ENCODE peak calls at places on chromosomes 4 and X, in nine cellular contexts. One of them, this sample, is unnamed.

GRCh38 chr4:147772459-147772969 is 40.6 kb downstream of the ARHGAP10 start:
- ATAC-seq in activated CD4-positive, alpha-beta T cell treated with anti-CD3 and anti-CD28 coated beads for 36 hours: no peak
- ATAC-seq in activated CD8-positive, alpha-beta T cell treated with anti-CD3 and anti-CD28 coated beads, Interleukin-2, amount 10 ng/mL, durations not matched to agents 7 days and 5 days: no peak
- ATAC-seq in left ventricle myocardium superior: peak
- ATAC-seq in gastrocnemius medialis: peak
- ATAC-seq in CD4-positive, alpha-beta T cell: no peak
- ATAC-seq in right lobe of liver: no peak
- ATAC-seq in left lung: peak
- ATAC-seq in natural killer cell: no peak
- ATAC-seq in this sample: no peak

GRCh38 chrX:68500105-68500504 is 1.3 kb downstream of the YIPF6 start:
- ATAC-seq in natural killer cell: no peak
- ATAC-seq in activated CD4-positive, alpha-beta T cell treated with anti-CD3 and anti-CD28 coated beads for 36 hours: no peak
- ATAC-seq in gastrocnemius medialis: no peak
- ATAC-seq in right lobe of liver: no peak
- ATAC-seq in left lung: no peak
- ATAC-seq in activated CD8-positive, alpha-beta T cell treated with anti-CD3 and anti-CD28 coated beads, Interleukin-2, amount 10 ng/mL, durations not matched to agents 7 days and 5 days: no peak
- ATAC-seq in CD4-positive, alpha-beta T cell: no peak
- ATAC-seq in left ventricle myocardium superior: no peak
- ATAC-seq in this sample: no peak

GRCh38 chrX:37314526-37314925 is 34.6 kb upstream of the PRRG1 start:
- ATAC-seq in left lung: no peak
- ATAC-seq in right lobe of liver: no peak
- ATAC-seq in activated CD8-positive, alpha-beta T cell treated with anti-CD3 and anti-CD28 coated beads, Interleukin-2, amount 10 ng/mL, durations not matched to agents 7 days and 5 days: no peak
- ATAC-seq in left ventricle myocardium superior: no peak
- ATAC-seq in activated CD4-positive, alpha-beta T cell treated with anti-CD3 and anti-CD28 coated beads for 36 hours: no peak
- ATAC-seq in natural killer cell: no peak
- ATAC-seq in CD4-positive, alpha-beta T cell: no peak
- ATAC-seq in gastrocnemius medialis: no peak
- ATAC-seq in this sample: no peak

GRCh38 chr4:7358100-7358735 is 76.5 kb downstream of the PSAPL1 start:
- ATAC-seq in natural killer cell: no peak
- ATAC-seq in activated CD4-positive, alpha-beta T cell treated with anti-CD3 and anti-CD28 coated beads for 36 hours: no peak
- ATAC-seq in left ventricle myocardium superior: peak
- ATAC-seq in left lung: peak
- ATAC-seq in activated CD8-positive, alpha-beta T cell treated with anti-CD3 and anti-CD28 coated beads, Interleukin-2, amount 10 ng/mL, durations not matched to agents 7 days and 5 days: no peak
- ATAC-seq in right lobe of liver: no peak
- ATAC-seq in gastrocnemius medialis: peak
- ATAC-seq in CD4-positive, alpha-beta T cell: no peak
- ATAC-seq in this sample: peak

GRCh38 chr4:152045397-152045780 is 284.6 kb upstream of the GATB start:
- ATAC-seq in right lobe of liver: no peak
- ATAC-seq in CD4-positive, alpha-beta T cell: no peak
- ATAC-seq in activated CD8-positive, alpha-beta T cell treated with anti-CD3 and anti-CD28 coated beads, Interleukin-2, amount 10 ng/mL, durations not matched to agents 7 days and 5 days: no peak
- ATAC-seq in natural killer cell: no peak
- ATAC-seq in gastrocnemius medialis: no peak
- ATAC-seq in activated CD4-positive, alpha-beta T cell treated with anti-CD3 and anti-CD28 coated beads for 36 hours: no peak
- ATAC-seq in left lung: no peak
- ATAC-seq in left ventricle myocardium superior: no peak
- ATAC-seq in this sample: no peak

GRCh38 chrX:150410513-150410912 is 47.4 kb downstream of the MAMLD1 start:
- ATAC-seq in activated CD4-positive, alpha-beta T cell treated with anti-CD3 and anti-CD28 coated beads for 36 hours: peak
- ATAC-seq in CD4-positive, alpha-beta T cell: peak
- ATAC-seq in natural killer cell: no peak
- ATAC-seq in right lobe of liver: no peak
- ATAC-seq in left ventricle myocardium superior: no peak
- ATAC-seq in gastrocnemius medialis: no peak
- ATAC-seq in activated CD8-positive, alpha-beta T cell treated with anti-CD3 and anti-CD28 coated beads, Interleukin-2, amount 10 ng/mL, durations not matched to agents 7 days and 5 days: peak
- ATAC-seq in left lung: no peak
- ATAC-seq in this sample: no peak

GRCh38 chr4:87835192-87835591 is 2.4 kb downstream of the MEPE start:
- ATAC-seq in left ventricle myocardium superior: no peak
- ATAC-seq in CD4-positive, alpha-beta T cell: no peak
- ATAC-seq in activated CD4-positive, alpha-beta T cell treated with anti-CD3 and anti-CD28 coated beads for 36 hours: no peak
- ATAC-seq in left lung: peak
- ATAC-seq in activated CD8-positive, alpha-beta T cell treated with anti-CD3 and anti-CD28 coated beads, Interleukin-2, amount 10 ng/mL, durations not matched to agents 7 days and 5 days: no peak
- ATAC-seq in right lobe of liver: no peak
- ATAC-seq in gastrocnemius medialis: no peak
- ATAC-seq in natural killer cell: no peak
- ATAC-seq in this sample: no peak

GRCh38 chr4:108247511-108248088 is 78.9 kb upstream of the LEF1 start:
- ATAC-seq in left lung: no peak
- ATAC-seq in activated CD8-positive, alpha-beta T cell treated with anti-CD3 and anti-CD28 coated beads, Interleukin-2, amount 10 ng/mL, durations not matched to agents 7 days and 5 days: no peak
- ATAC-seq in right lobe of liver: no peak
- ATAC-seq in CD4-positive, alpha-beta T cell: no peak
- ATAC-seq in left ventricle myocardium superior: no peak
- ATAC-seq in gastrocnemius medialis: no peak
- ATAC-seq in activated CD4-positive, alpha-beta T cell treated with anti-CD3 and anti-CD28 coated beads for 36 hours: no peak
- ATAC-seq in natural killer cell: no peak
- ATAC-seq in this sample: no peak

GRCh38 chrX:139825618-139826017 is 107.2 kb downstream of the ATP11C start:
- ATAC-seq in CD4-positive, alpha-beta T cell: no peak
- ATAC-seq in activated CD8-positive, alpha-beta T cell treated with anti-CD3 and anti-CD28 coated beads, Interleukin-2, amount 10 ng/mL, durations not matched to agents 7 days and 5 days: no peak
- ATAC-seq in activated CD4-positive, alpha-beta T cell treated with anti-CD3 and anti-CD28 coated beads for 36 hours: no peak
- ATAC-seq in gastrocnemius medialis: no peak
- ATAC-seq in natural killer cell: no peak
- ATAC-seq in right lobe of liver: no peak
- ATAC-seq in left lung: no peak
- ATAC-seq in left ventricle myocardium superior: no peak
- ATAC-seq in this sample: no peak

GRCh38 chr4:125833-126232 is 1.5 kb downstream of the ZNF718 start:
- ATAC-seq in right lobe of liver: no peak
- ATAC-seq in CD4-positive, alpha-beta T cell: no peak
- ATAC-seq in left lung: no peak
- ATAC-seq in left ventricle myocardium superior: no peak
- ATAC-seq in activated CD8-positive, alpha-beta T cell treated with anti-CD3 and anti-CD28 coated beads, Interleukin-2, amount 10 ng/mL, durations not matched to agents 7 days and 5 days: no peak
- ATAC-seq in natural killer cell: no peak
- ATAC-seq in gastrocnemius medialis: no peak
- ATAC-seq in activated CD4-positive, alpha-beta T cell treated with anti-CD3 and anti-CD28 coated beads for 36 hours: no peak
- ATAC-seq in this sample: no peak

GRCh38 chr4:76758290-76758882 is 139.6 kb downstream of the SOWAHB start:
- ATAC-seq in activated CD4-positive, alpha-beta T cell treated with anti-CD3 and anti-CD28 coated beads for 36 hours: no peak
- ATAC-seq in natural killer cell: no peak
- ATAC-seq in left lung: peak
- ATAC-seq in CD4-positive, alpha-beta T cell: no peak
- ATAC-seq in left ventricle myocardium superior: peak
- ATAC-seq in gastrocnemius medialis: no peak
- ATAC-seq in right lobe of liver: peak
- ATAC-seq in activated CD8-positive, alpha-beta T cell treated with anti-CD3 and anti-CD28 coated beads, Interleukin-2, amount 10 ng/mL, durations not matched to agents 7 days and 5 days: peak
- ATAC-seq in this sample: no peak

GRCh38 chr4:167581449-167581965 is 347.2 kb upstream of the SPOCK3 start:
- ATAC-seq in natural killer cell: no peak
- ATAC-seq in gastrocnemius medialis: no peak
- ATAC-seq in left lung: no peak
- ATAC-seq in activated CD4-positive, alpha-beta T cell treated with anti-CD3 and anti-CD28 coated beads for 36 hours: no peak
- ATAC-seq in right lobe of liver: no peak
- ATAC-seq in CD4-positive, alpha-beta T cell: no peak
- ATAC-seq in left ventricle myocardium superior: no peak
- ATAC-seq in activated CD8-positive, alpha-beta T cell treated with anti-CD3 and anti-CD28 coated beads, Interleukin-2, amount 10 ng/mL, durations not matched to agents 7 days and 5 days: no peak
- ATAC-seq in this sample: peak

GRCh38 chr4:110193822-110194761 is 4.3 kb downstream of the ELOVL6 start:
- ATAC-seq in gastrocnemius medialis: no peak
- ATAC-seq in activated CD4-positive, alpha-beta T cell treated with anti-CD3 and anti-CD28 coated beads for 36 hours: peak
- ATAC-seq in left ventricle myocardium superior: no peak
- ATAC-seq in left lung: peak
- ATAC-seq in activated CD8-positive, alpha-beta T cell treated with anti-CD3 and anti-CD28 coated beads, Interleukin-2, amount 10 ng/mL, durations not matched to agents 7 days and 5 days: peak
- ATAC-seq in right lobe of liver: peak
- ATAC-seq in CD4-positive, alpha-beta T cell: peak
- ATAC-seq in natural killer cell: peak
- ATAC-seq in this sample: peak

GRCh38 chrX:15073313-15073712 is 196.6 kb downstream of the ASB9 start:
- ATAC-seq in activated CD8-positive, alpha-beta T cell treated with anti-CD3 and anti-CD28 coated beads, Interleukin-2, amount 10 ng/mL, durations not matched to agents 7 days and 5 days: no peak
- ATAC-seq in activated CD4-positive, alpha-beta T cell treated with anti-CD3 and anti-CD28 coated beads for 36 hours: no peak
- ATAC-seq in left ventricle myocardium superior: no peak
- ATAC-seq in CD4-positive, alpha-beta T cell: no peak
- ATAC-seq in gastrocnemius medialis: no peak
- ATAC-seq in left lung: no peak
- ATAC-seq in right lobe of liver: no peak
- ATAC-seq in natural killer cell: no peak
- ATAC-seq in this sample: peak

GRCh38 chr4:165537028-165537648 is 158.3 kb downstream of the CPE start:
- ATAC-seq in left lung: peak
- ATAC-seq in natural killer cell: no peak
- ATAC-seq in activated CD8-positive, alpha-beta T cell treated with anti-CD3 and anti-CD28 coated beads, Interleukin-2, amount 10 ng/mL, durations not matched to agents 7 days and 5 days: peak
- ATAC-seq in gastrocnemius medialis: no peak
- ATAC-seq in activated CD4-positive, alpha-beta T cell treated with anti-CD3 and anti-CD28 coated beads for 36 hours: no peak
- ATAC-seq in CD4-positive, alpha-beta T cell: no peak
- ATAC-seq in left ventricle myocardium superior: peak
- ATAC-seq in right lobe of liver: peak
- ATAC-seq in this sample: peak

GRCh38 chr4:59553739-59554126 is 1646.4 kb upstream of the ADGRL3 start:
- ATAC-seq in left lung: peak
- ATAC-seq in CD4-positive, alpha-beta T cell: no peak
- ATAC-seq in natural killer cell: no peak
- ATAC-seq in gastrocnemius medialis: no peak
- ATAC-seq in activated CD8-positive, alpha-beta T cell treated with anti-CD3 and anti-CD28 coated beads, Interleukin-2, amount 10 ng/mL, durations not matched to agents 7 days and 5 days: no peak
- ATAC-seq in right lobe of liver: no peak
- ATAC-seq in activated CD4-positive, alpha-beta T cell treated with anti-CD3 and anti-CD28 coated beads for 36 hours: peak
- ATAC-seq in left ventricle myocardium superior: no peak
- ATAC-seq in this sample: no peak

GRCh38 chrX:118211891-118212816 is 95.5 kb upstream of the KLHL13 start:
- ATAC-seq in left ventricle myocardium superior: no peak
- ATAC-seq in left lung: no peak
- ATAC-seq in activated CD8-positive, alpha-beta T cell treated with anti-CD3 and anti-CD28 coated beads, Interleukin-2, amount 10 ng/mL, durations not matched to agents 7 days and 5 days: no peak
- ATAC-seq in right lobe of liver: no peak
- ATAC-seq in CD4-positive, alpha-beta T cell: no peak
- ATAC-seq in activated CD4-positive, alpha-beta T cell treated with anti-CD3 and anti-CD28 coated beads for 36 hours: no peak
- ATAC-seq in natural killer cell: no peak
- ATAC-seq in gastrocnemius medialis: no peak
- ATAC-seq in this sample: no peak

GRCh38 chr4:92387459-92388069 is 83.8 kb downstream of the GRID2 start:
- ATAC-seq in activated CD8-positive, alpha-beta T cell treated with anti-CD3 and anti-CD28 coated beads, Interleukin-2, amount 10 ng/mL, durations not matched to agents 7 days and 5 days: no peak
- ATAC-seq in right lobe of liver: peak
- ATAC-seq in gastrocnemius medialis: no peak
- ATAC-seq in CD4-positive, alpha-beta T cell: no peak
- ATAC-seq in left ventricle myocardium superior: peak
- ATAC-seq in activated CD4-positive, alpha-beta T cell treated with anti-CD3 and anti-CD28 coated beads for 36 hours: no peak
- ATAC-seq in left lung: peak
- ATAC-seq in natural killer cell: no peak
- ATAC-seq in this sample: no peak

GRCh38 chr4:170057851-170058250 is 31.7 kb upstream of the MFAP3L start:
- ATAC-seq in left ventricle myocardium superior: no peak
- ATAC-seq in activated CD8-positive, alpha-beta T cell treated with anti-CD3 and anti-CD28 coated beads, Interleukin-2, amount 10 ng/mL, durations not matched to agents 7 days and 5 days: no peak
- ATAC-seq in gastrocnemius medialis: no peak
- ATAC-seq in natural killer cell: no peak
- ATAC-seq in CD4-positive, alpha-beta T cell: no peak
- ATAC-seq in activated CD4-positive, alpha-beta T cell treated with anti-CD3 and anti-CD28 coated beads for 36 hours: no peak
- ATAC-seq in right lobe of liver: no peak
- ATAC-seq in left lung: no peak
- ATAC-seq in this sample: no peak

This sample was measured in gastroesophageal sphincter.